ENCODE peak calls at places on chromosome 21, in four cellular contexts. U is A549, F is brain microvascular endothelial cell, R is colonic mucosa. Q is an unnamed sample.

GRCh38 chr21:39885119-39885848 is 18.0 kb downstream of the PCP4 start:
- DNase-seq in U (no peak), F (no peak), R (no peak), Q (no peak)

GRCh38 chr21:27505516-27505915 is 538.6 kb upstream of the ADAMTS5 start:
- DNase-seq in U (no peak), F (no peak), R (no peak), Q (no peak)

GRCh38 chr21:38796426-38796825 is 9.3 kb upstream of the ETS2 start:
- DNase-seq in U (no peak), F (peak; percentile 76), R (no peak), Q (no peak)

GRCh38 chr21:26405071-26405470 is 168.0 kb downstream of the CYYR1 start:
- DNase-seq in U (no peak), F (peak; percentile 67), R (no peak), Q (no peak)

GRCh38 chr21:39576518-39577128 is 36.1 kb upstream of the B3GALT5 start:
- DNase-seq in U (no peak), F (no peak), R (no peak), Q (no peak)

GRCh38 chr21:44818636-44819011 is 762 bp upstream of the SUMO3 start:
- DNase-seq in U (no peak), F (no peak), R (peak; percentile 35), Q (no peak)

GRCh38 chr21:38468989-38469388 is 29.3 kb downstream of the ERG start:
- DNase-seq in U (peak; percentile 22), F (no peak), R (no peak), Q (no peak)

GRCh38 chr21:44708213-44708865 is 3.0 kb downstream of the TSPEAR start:
- DNase-seq in U (no peak), F (no peak), R (peak; percentile 13), Q (peak; percentile 47)

GRCh38 chr21:25350056-25350455 is 257.2 kb downstream of the MRPL39 start:
- DNase-seq in U (no peak), F (peak; percentile 71), R (no peak), Q (no peak)

GRCh38 chr21:32278068-32278467 is 781 bp downstream of the MIS18A start:
- DNase-seq in U (no peak), F (no peak), R (no peak), Q (no peak)

GRCh38 chr21:39715804-39716397 is 29.1 kb upstream of the IGSF5 start:
- DNase-seq in U (peak; percentile 36), F (peak; percentile 45), R (peak; percentile 74), Q (no peak)

GRCh38 chr21:36945496-36946138 is 20.9 kb downstream of the HLCS start:
- DNase-seq in U (no peak), F (no peak), R (no peak), Q (no peak)

GRCh38 chr21:32587112-32587511 is 1.8 kb upstream of the TCP10L start:
- DNase-seq in U (no peak), F (no peak), R (no peak), Q (peak; percentile 26)

GRCh38 chr21:43782741-43783700 is 6.4 kb upstream of the RRP1 start:
- DNase-seq in U (no peak), F (no peak), R (no peak), Q (no peak)

GRCh38 chr21:38853421-38853919 is 47.7 kb downstream of the ETS2 start:
- DNase-seq in U (peak; percentile 75), F (peak; percentile 95), R (peak; percentile 15), Q (no peak)

GRCh38 chr21:39097335-39097861 is 85.9 kb downstream of the PSMG1 start:
- DNase-seq in U (no peak), F (no peak), R (no peak), Q (no peak)

GRCh38 chr21:37965088-37965805 is 49.0 kb upstream of the KCNJ6 start:
- DNase-seq in U (no peak), F (no peak), R (no peak), Q (no peak)

GRCh38 chr21:44428281-44428942 is 26.9 kb upstream of the LRRC3 start:
- DNase-seq in U (peak; percentile 83), F (no peak), R (peak; percentile 88), Q (peak; percentile 64)

GRCh38 chr21:25273945-25274344 is 333.3 kb downstream of the MRPL39 start:
- DNase-seq in U (no peak), F (no peak), R (no peak), Q (no peak)

DNA sequence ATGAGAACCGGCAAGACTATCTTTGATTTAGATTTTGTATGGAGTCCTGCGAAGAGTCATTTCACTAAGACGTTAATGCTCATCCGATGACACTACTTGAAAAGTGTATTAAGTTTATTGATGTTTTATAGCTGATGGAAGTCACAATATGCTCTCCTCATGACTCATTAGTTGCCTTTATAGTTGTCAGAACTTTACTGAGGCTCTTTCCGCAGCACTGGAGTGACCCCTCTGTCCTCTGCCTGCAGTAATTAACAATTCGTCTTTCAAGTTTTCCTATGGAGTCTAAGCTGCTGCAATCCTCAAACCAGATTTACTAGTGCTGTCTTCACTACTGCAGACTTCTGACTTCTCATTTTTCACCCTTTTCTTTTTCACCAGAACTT is 853 bp downstream of the USP16 start:
- DNase-seq in U (no peak), F (peak; percentile 11), R (no peak), Q (no peak)
- TF ChIP-seq CTCF in U (no peak), F (no peak), R (peak; percentile 7), Q (no peak)

GRCh38 chr21:45981154-45981606 is 390 bp upstream of the COL6A1 start:
- DNase-seq in U (peak; percentile 81), F (peak; percentile 81), R (peak; percentile 60), Q (peak; percentile 94)

GRCh38 chr21:45981641-45982255 is at the start of gene COL6A1:
- DNase-seq in U (no peak), F (no peak), R (peak; percentile 61), Q (no peak)

GRCh38 chr21:45980271-45980670 is 1.3 kb upstream of the COL6A1 start:
- DNase-seq in U (no peak), F (no peak), R (no peak), Q (no peak)

GRCh38 chr21:45979651-45980050 is 1.9 kb upstream of the COL6A1 start:
- DNase-seq in U (no peak), F (no peak), R (no peak), Q (no peak)

GRCh38 chr21:45980697-45981096 is 873 bp upstream of the COL6A1 start:
- DNase-seq in U (no peak), F (no peak), R (no peak), Q (no peak)
- H3K27ac ChIP-seq in U (peak overlapping the region; percentile 79), F (peak overlapping the region; percentile 80), R (peak overlapping the region; percentile 76), Q (peak overlapping the region; percentile 90)

DNA sequence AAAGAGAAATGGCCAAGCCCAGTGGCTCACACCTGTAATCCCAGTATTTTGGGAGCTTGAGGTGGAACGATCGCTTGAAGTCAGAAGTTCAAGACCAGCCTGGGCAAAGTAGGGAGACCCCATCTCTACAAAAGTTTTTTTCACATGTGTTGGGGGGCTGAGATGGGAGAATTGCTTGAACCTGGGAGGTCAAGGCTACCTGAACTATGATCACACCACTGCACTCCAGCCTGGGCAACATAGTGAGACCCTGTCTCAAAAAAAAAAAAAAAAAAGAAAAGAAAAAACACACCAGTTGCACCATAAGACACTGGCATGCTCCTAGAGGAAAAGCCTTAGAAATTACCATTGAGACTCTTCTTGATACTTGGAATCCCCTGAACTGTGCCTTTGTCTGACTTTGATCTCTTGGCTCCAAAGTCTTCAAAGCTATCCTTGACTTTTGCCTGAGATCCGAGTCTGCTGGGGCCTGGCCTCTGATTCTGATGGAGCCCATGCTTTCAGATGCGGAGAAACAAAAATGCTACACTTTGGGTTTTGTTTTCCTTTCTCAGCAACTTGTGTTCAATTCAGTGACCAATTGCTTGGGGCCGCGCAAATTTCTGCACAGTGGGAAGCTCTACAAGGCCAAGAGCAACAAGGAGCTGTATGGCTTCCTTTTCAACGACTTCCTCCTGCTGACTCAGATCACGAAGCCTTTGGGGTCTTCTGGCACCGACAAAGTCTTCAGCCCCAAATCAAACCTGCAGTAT is 33.7 kb downstream of the ATP5PO start:
- DNase-seq in U (no peak), F (peak; percentile 12), R (no peak), Q (no peak)
- TF ChIP-seq CTCF in U (no peak), F (no peak), R (no peak), Q (no peak)

GRCh38 chr21:33762798-33763572 is 120.7 kb downstream of the ITSN1 start:
- DNase-seq in U (no peak), F (no peak), R (no peak), Q (no peak)
- H3K27ac ChIP-seq in U (peak overlapping the region; percentile 87), F (peak overlapping the region; percentile 95), R (no peak overlapping the region), Q (peak overlapping the region; percentile 51)

DNA sequence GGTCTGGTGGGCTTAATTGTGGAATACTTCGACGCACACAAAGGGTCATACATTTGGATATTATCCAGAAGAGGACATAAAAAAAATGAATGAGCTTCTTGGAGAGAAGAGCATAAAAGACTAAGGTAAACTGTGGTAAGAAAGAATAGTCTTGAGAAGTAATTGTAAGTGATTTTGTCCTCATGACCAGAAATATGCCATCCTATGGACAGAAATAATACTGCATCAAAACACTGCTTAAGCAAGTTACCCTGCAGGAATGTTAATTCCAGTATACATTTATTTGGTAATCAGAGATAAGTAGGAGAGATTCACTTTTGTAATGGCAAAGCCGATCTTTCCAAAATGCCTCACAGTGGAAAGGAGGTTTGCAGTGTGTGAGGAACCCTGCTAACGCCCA is 111.9 kb downstream of the NRIP1 start:
- DNase-seq in U (peak; percentile 13), F (no peak), R (no peak), Q (no peak)
- TF ChIP-seq CTCF in U (no peak), F (peak; percentile 3), R (no peak), Q (no peak)

GRCh38 chr21:42414928-42415769 is 11.4 kb downstream of the UBASH3A start:
- DNase-seq in U (peak; percentile 78), F (peak; percentile 95), R (no peak), Q (no peak)

GRCh38 chr21:42414066-42414465 is 10.4 kb downstream of the UBASH3A start:
- DNase-seq in U (no peak), F (no peak), R (no peak), Q (no peak)

GRCh38 chr21:42419845-42420244 is 16.1 kb downstream of the UBASH3A start:
- DNase-seq in U (no peak), F (no peak), R (no peak), Q (no peak)

GRCh38 chr21:42414553-42414927 is 10.8 kb downstream of the UBASH3A start:
- DNase-seq in U (no peak), F (no peak), R (no peak), Q (no peak)

DNA sequence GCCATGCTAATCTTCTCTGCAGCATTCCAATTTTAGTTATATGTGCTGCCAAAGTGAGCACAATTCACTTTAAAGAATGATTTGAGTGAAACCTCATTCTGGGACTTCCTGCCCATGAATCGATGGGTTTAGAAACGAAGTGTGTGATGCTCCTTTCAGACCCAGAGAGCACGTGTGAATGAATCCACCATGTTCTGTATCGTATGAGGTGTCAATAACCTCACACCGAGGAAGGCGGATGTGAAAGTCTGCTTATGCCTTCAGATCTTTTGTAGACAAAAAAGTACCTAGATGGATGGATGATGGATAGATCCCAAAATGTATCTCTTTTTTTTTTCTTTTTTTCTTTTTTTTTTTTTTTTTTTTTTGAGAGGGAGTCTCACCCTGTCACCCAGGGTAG is 13.8 kb downstream of the UBASH3A start:
- DNase-seq in U (no peak), F (no peak), R (no peak), Q (peak; percentile 2)
- H3K27ac ChIP-seq in U (no peak overlapping the region), F (no peak overlapping the region), R (no peak overlapping the region), Q (no peak overlapping the region)

DNA sequence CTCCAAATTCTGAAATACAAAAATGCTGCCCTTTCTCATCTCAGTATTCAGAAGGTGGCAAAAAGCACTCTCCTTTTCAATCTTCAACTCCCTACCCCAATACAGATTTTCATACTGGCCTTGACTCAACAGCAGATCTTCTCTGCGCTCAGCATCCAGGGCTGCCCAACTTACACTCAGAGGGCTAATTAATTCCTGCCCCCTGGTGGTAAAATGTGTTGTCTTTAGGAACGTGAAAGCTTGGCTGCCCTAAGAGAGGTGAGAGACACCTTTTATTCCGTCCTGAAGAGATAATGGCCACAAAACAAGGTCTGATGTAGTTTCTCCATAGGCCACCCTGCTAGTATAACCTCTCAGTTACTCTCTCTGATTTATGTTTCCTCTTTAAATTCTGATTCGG is 25.0 kb downstream of the KRTAP24-1 start:
- DNase-seq in U (peak; percentile 12), F (peak; percentile 49), R (peak; percentile 30), Q (no peak)
- TF ChIP-seq CTCF in U (no peak), F (peak; percentile 57), R (peak; percentile 15), Q (no peak)

GRCh38 chr21:41506526-41507520 is 1.1 kb downstream of the TMPRSS2 start:
- DNase-seq in U (peak; percentile 3), F (no peak), R (peak; percentile 73), Q (no peak)
- H3K27ac ChIP-seq in U (no peak overlapping the region), F (no peak overlapping the region), R (peak overlapping the region; percentile 94), Q (no peak overlapping the region)